ENCODE peak calls at places on chromosomes 12 and 14, in ten cellular contexts. M is mucosa of gallbladder; N is GM23248; T is NCI-H2081; Y is T-helper 2 cell; S is activated T-helper 1 cell treated with anti-CD3 and anti-CD28 coated beads, Interleukin-12 subunit alpha, Interleukin-12 subunit beta, Interleukin-2, Interleukin-4 antibody, amounts not matched to agents 30 ng/mL and 10 ng/mL and 1 ng/mL, durations not matched to agents 14 hours and 24 hours and 36 hours; F is heart right ventricle; U is hepatic stellate cell; Z is stimulated activated CD8-positive, alpha-beta memory T cell treated with anti-CD3 and anti-CD28 coated beads, Interleukin-2, amount 100 ng/mL, for 48 hours; G is SW480. R is an unnamed sample.

GRCh38 chr14:69471436-69471835 is 13.1 kb upstream of the PLEKHD1 start:
- DNase-seq in Z (no peak), T (no peak), Y (no peak), M (no peak), F (no peak), N (no peak), S (no peak), G (no peak), U (no peak), R (no peak)

GRCh38 chr12:64943686-64944085 is 119.2 kb downstream of the TBC1D30 start:
- DNase-seq in T (no peak), S (no peak), F (no peak), G (peak; percentile 81), N (no peak), M (no peak), Y (no peak), U (no peak), Z (no peak), R (no peak)

GRCh38 chr14:54570047-54570446 is 3.1 kb downstream of the SAMD4A start:
- DNase-seq in T (no peak), M (no peak), Y (no peak), U (no peak), Z (no peak), G (no peak), S (no peak), N (no peak), F (no peak), R (no peak)

GRCh38 chr12:11633968-11634367 is 15.5 kb upstream of the ETV6 start:
- DNase-seq in N (peak; percentile 25), F (no peak), G (no peak), Z (no peak), T (no peak), U (no peak), S (no peak), M (no peak), Y (no peak), R (no peak)

GRCh38 chr12:12086975-12087692 is 16.4 kb downstream of the BCL2L14 start:
- DNase-seq in Z (no peak), T (no peak), F (no peak), G (no peak), M (no peak), N (no peak), Y (no peak), U (no peak), S (no peak), R (no peak)

GRCh38 chr12:101361455-101361854 is 46.1 kb downstream of the ARL1 start:
- DNase-seq in S (no peak), F (no peak), M (no peak), N (no peak), Z (no peak), Y (no peak), T (no peak), G (no peak), U (no peak), R (no peak)

GRCh38 chr14:58808828-58809227 is 171.1 kb downstream of the DACT1 start:
- DNase-seq in U (no peak), Y (no peak), S (no peak), N (peak; percentile 25), Z (no peak), M (peak; percentile 84), G (no peak), F (no peak), T (peak; percentile 6), R (no peak)

GRCh38 chr14:32507029-32507984 is 178.2 kb downstream of the AKAP6 start:
- DNase-seq in T (no peak), U (peak; percentile 33), Z (no peak), G (peak; percentile 77), Y (no peak), F (no peak), N (peak; percentile 93), S (no peak), M (no peak), R (no peak)

GRCh38 chr14:63249112-63249511 is 44.9 kb downstream of the RHOJ start:
- DNase-seq in Y (no peak), G (no peak), N (peak; percentile 26), T (no peak), U (no peak), Z (no peak), F (no peak), M (no peak), S (no peak), R (no peak)

GRCh38 chr14:61671086-61671485 is 24.2 kb upstream of the HIF1A start:
- DNase-seq in U (no peak), Z (no peak), M (no peak), F (no peak), N (no peak), T (no peak), Y (no peak), G (no peak), S (peak; percentile 42), R (peak; percentile 33)

GRCh38 chr14:21867541-21867940 is 193.9 kb upstream of the OR4E1 start:
- DNase-seq in F (no peak), T (no peak), G (peak; percentile 2), Y (no peak), S (no peak), U (no peak), Z (no peak), N (peak; percentile 45), M (no peak), R (no peak)

GRCh38 chr12:93802698-93803097 is 125.5 kb downstream of the CRADD start:
- DNase-seq in G (no peak), Y (no peak), M (no peak), S (no peak), T (no peak), F (no peak), Z (no peak), N (peak; percentile 68), U (no peak), R (no peak)

GRCh38 chr12:10959777-10960176 is 20.7 kb upstream of the TAS2R14 start:
- DNase-seq in S (no peak), M (no peak), U (no peak), T (no peak), F (no peak), G (peak; percentile 22), N (no peak), Y (no peak), Z (no peak), R (no peak)

GRCh38 chr14:104973215-104974145 is 4.7 kb downstream of the AHNAK2 start:
- DNase-seq in G (peak; percentile 95), Z (no peak), S (no peak), T (no peak), Y (no peak), U (peak; percentile 98), M (peak; percentile 89), F (peak; percentile 73), N (peak; percentile 100), R (no peak)

GRCh38 chr12:25578739-25579138 is 25.7 kb upstream of the LMNTD1 start:
- DNase-seq in T (no peak), M (no peak), G (no peak), Z (no peak), N (no peak), S (no peak), U (no peak), Y (no peak), F (no peak), R (no peak)

GRCh38 chr14:74846968-74847549 is 28.9 kb downstream of the PROX2 start:
- DNase-seq in G (no peak), Z (no peak), T (no peak), M (no peak), N (peak; percentile 85), Y (no peak), S (no peak), U (no peak), F (no peak), R (no peak)

GRCh38 chr14:80798211-80798610 is 143.3 kb downstream of the CEP128 start:
- DNase-seq in N (no peak), M (no peak), U (no peak), T (no peak), Z (no peak), G (no peak), Y (no peak), S (no peak), F (no peak), R (no peak)

GRCh38 chr12:2396448-2396871 is 343.7 kb downstream of the CACNA1C start:
- DNase-seq in F (peak; percentile 72), N (peak; percentile 82), S (no peak), Z (no peak), T (no peak), Y (no peak), U (no peak), M (peak; percentile 38), G (no peak), R (no peak)

GRCh38 chr12:53770281-53770680 is 18.5 kb upstream of the CISTR start:
- DNase-seq in S (no peak), U (peak; percentile 65), M (no peak), Z (no peak), F (no peak), N (peak; percentile 91), Y (no peak), G (peak; percentile 92), T (no peak), R (no peak)

GRCh38 chr12:102426599-102427541 is 53.5 kb downstream of the IGF1 start:
- DNase-seq in Y (no peak), Z (no peak), F (no peak), U (no peak), S (no peak), T (no peak), N (peak; percentile 82), G (peak; percentile 5), M (no peak), R (no peak)

GRCh38 chr12:32444895-32445294 is 45.5 kb downstream of the FGD4 start:
- DNase-seq in Z (no peak), M (peak; percentile 80), Y (no peak), U (no peak), S (no peak), T (no peak), N (peak; percentile 46), G (peak; percentile 91), F (no peak), R (no peak)

GRCh38 chr12:130764073-130764472 is 48.0 kb upstream of the RIMBP2 start:
- DNase-seq in N (peak; percentile 61), S (no peak), M (no peak), Z (no peak), G (no peak), Y (no peak), T (no peak), F (no peak), U (no peak), R (no peak)

GRCh38 chr14:54642950-54643695 is 76.2 kb downstream of the SAMD4A start:
- DNase-seq in M (no peak), U (no peak), G (peak; percentile 36), Z (no peak), N (peak; percentile 39), T (no peak), Y (no peak), F (no peak), S (no peak), R (no peak)

GRCh38 chr14:103078420-103078749 is 5.6 kb upstream of the LBHD2 start:
- DNase-seq in F (peak; percentile 82), Y (peak; percentile 55), T (peak; percentile 84), Z (peak; percentile 50), U (peak; percentile 82), G (peak; percentile 89), M (peak; percentile 83), S (peak; percentile 54), N (peak; percentile 93), R (peak; percentile 77)

GRCh38 chr14:32203928-32204357 is 874 bp upstream of the RNU6-8 start:
- DNase-seq in G (peak; percentile 52), M (no peak), U (no peak), S (no peak), Y (no peak), Z (no peak), T (peak; percentile 18), F (no peak), N (no peak), R (peak; percentile 30)

GRCh38 chr12:112616469-112617190 is 174.9 kb upstream of the RPH3A start:
- DNase-seq in Z (no peak), S (no peak), Y (no peak), T (no peak), F (no peak), N (no peak), G (no peak), U (no peak), M (no peak), R (no peak)

GRCh38 chr14:31660191-31660590 is 99.0 kb downstream of the NUBPL start:
- DNase-seq in Z (no peak), Y (no peak), F (no peak), S (no peak), U (no peak), G (no peak), T (no peak), N (no peak), M (no peak), R (no peak)

GRCh38 chr12:98751580-98752115 is 106.6 kb downstream of the APAF1 start:
- DNase-seq in Z (no peak), S (no peak), U (no peak), F (no peak), G (no peak), N (no peak), T (no peak), Y (no peak), M (no peak), R (no peak)